ENCODE peak calls at places on chromosomes 11 and 22, in four cellular contexts. One of them, this sample, is unnamed.

GRCh38 chr11:111946499-111946898 is 9.4 kb downstream of the DIXDC1 start:
- DNase-seq in H1: no peak
- DNase-seq in cardiac muscle cell: no peak
- DNase-seq in right lobe of liver: no peak
- DNase-seq in this sample: no peak

GRCh38 chr11:32053151-32053550 is 37.7 kb upstream of the RCN1 start:
- DNase-seq in H1: no peak
- DNase-seq in cardiac muscle cell: peak; percentile 17
- DNase-seq in right lobe of liver: no peak
- DNase-seq in this sample: no peak

GRCh38 chr22:19740586-19740985 is 17.2 kb downstream of the GP1BB start:
- DNase-seq in H1: no peak
- DNase-seq in cardiac muscle cell: no peak
- DNase-seq in right lobe of liver: no peak
- DNase-seq in this sample: no peak

GRCh38 chr11:11973361-11973800 is 35.0 kb downstream of the DKK3 start:
- DNase-seq in H1: peak; percentile 24
- DNase-seq in cardiac muscle cell: peak; percentile 75
- DNase-seq in right lobe of liver: peak; percentile 74
- DNase-seq in this sample: no peak

GRCh38 chr11:134134167-134134566 is 65.3 kb downstream of the JAM3 start:
- DNase-seq in H1: no peak
- DNase-seq in cardiac muscle cell: no peak
- DNase-seq in right lobe of liver: no peak
- DNase-seq in this sample: no peak

GRCh38 chr11:120667281-120667680 is 155.7 kb downstream of the GRIK4 start:
- DNase-seq in H1: no peak
- DNase-seq in cardiac muscle cell: peak; percentile 52
- DNase-seq in right lobe of liver: no peak
- DNase-seq in this sample: no peak

GRCh38 chr22:35921777-35922176 is 106.8 kb downstream of the RBFOX2 start:
- DNase-seq in H1: peak; percentile 59
- DNase-seq in cardiac muscle cell: peak; percentile 93
- DNase-seq in right lobe of liver: no peak
- DNase-seq in this sample: peak; percentile 86

GRCh38 chr11:128814856-128815705 is 52.0 kb downstream of the KCNJ1 start:
- DNase-seq in H1: peak; percentile 83
- DNase-seq in cardiac muscle cell: peak; percentile 93
- DNase-seq in right lobe of liver: no peak
- DNase-seq in this sample: no peak

GRCh38 chr11:47991894-47992293 is 11.5 kb downstream of the PTPRJ start:
- DNase-seq in H1: no peak
- DNase-seq in cardiac muscle cell: no peak
- DNase-seq in right lobe of liver: no peak
- DNase-seq in this sample: no peak

GRCh38 chr22:16954060-16954403 is 54.0 kb downstream of the GAB4 start:
- DNase-seq in H1: no peak
- DNase-seq in cardiac muscle cell: no peak
- DNase-seq in right lobe of liver: no peak
- DNase-seq in this sample: no peak

GRCh38 chr11:94131363-94132115 is 2.9 kb downstream of the PANX1 start:
- DNase-seq in H1: peak; percentile 6
- DNase-seq in cardiac muscle cell: peak; percentile 79
- DNase-seq in right lobe of liver: no peak
- DNase-seq in this sample: no peak

GRCh38 chr11:119479685-119480275 is 56.8 kb upstream of the THY1 start:
- DNase-seq in H1: peak; percentile 52
- DNase-seq in cardiac muscle cell: peak; percentile 67
- DNase-seq in right lobe of liver: no peak
- DNase-seq in this sample: peak; percentile 24

GRCh38 chr11:10762913-10763421 is 11.9 kb downstream of the CTR9 start:
- DNase-seq in H1: no peak
- DNase-seq in cardiac muscle cell: no peak
- DNase-seq in right lobe of liver: no peak
- DNase-seq in this sample: no peak
- H3K36me3 ChIP-seq in H1: peaks cover 15% of the 10 kb centered on the region
- H3K36me3 ChIP-seq in cardiac muscle cell: peaks cover 83% of the 10 kb centered on the region
- H3K36me3 ChIP-seq in right lobe of liver: peaks cover 13% of the 10 kb centered on the region
- H3K36me3 ChIP-seq in this sample: peaks cover 41% of the 10 kb centered on the region

GRCh38 chr11:59698506-59698905 is 15.1 kb downstream of the OR10V1 start:
- DNase-seq in H1: no peak
- DNase-seq in cardiac muscle cell: peak; percentile 41
- DNase-seq in right lobe of liver: no peak
- DNase-seq in this sample: no peak

GRCh38 chr11:59689015-59689414 is 20.2 kb upstream of the PATL1 start:
- DNase-seq in H1: no peak
- DNase-seq in cardiac muscle cell: no peak
- DNase-seq in right lobe of liver: no peak
- DNase-seq in this sample: no peak

GRCh38 chr11:59692915-59693314 is 20.7 kb downstream of the OR10V1 start:
- DNase-seq in H1: no peak
- DNase-seq in cardiac muscle cell: no peak
- DNase-seq in right lobe of liver: no peak
- DNase-seq in this sample: no peak
- H3K4me1 ChIP-seq in H1: no peaks in the 10 kb centered on the region
- H3K4me1 ChIP-seq in cardiac muscle cell: no peaks in the 10 kb centered on the region
- H3K4me1 ChIP-seq in right lobe of liver: no peaks in the 10 kb centered on the region
- H3K4me1 ChIP-seq in this sample: no peaks in the 10 kb centered on the region

GRCh38 chr22:38843716-38844660 is at the start of gene NPTXR:
- DNase-seq in H1: peak; percentile 71
- DNase-seq in cardiac muscle cell: peak; percentile 43
- DNase-seq in right lobe of liver: no peak
- DNase-seq in this sample: no peak

GRCh38 chr22:38842512-38843200 is 1.2 kb downstream of the NPTXR start:
- DNase-seq in H1: no peak
- DNase-seq in cardiac muscle cell: no peak
- DNase-seq in right lobe of liver: no peak
- DNase-seq in this sample: no peak

GRCh38 chr22:38845368-38845740 is 1.5 kb upstream of the NPTXR start:
- DNase-seq in H1: no peak
- DNase-seq in cardiac muscle cell: no peak
- DNase-seq in right lobe of liver: no peak
- DNase-seq in this sample: no peak

GRCh38 chr22:38843201-38843715 is 570 bp downstream of the NPTXR start:
- DNase-seq in H1: peak; percentile 68
- DNase-seq in cardiac muscle cell: peak; percentile 82
- DNase-seq in right lobe of liver: no peak
- DNase-seq in this sample: no peak

DNA sequence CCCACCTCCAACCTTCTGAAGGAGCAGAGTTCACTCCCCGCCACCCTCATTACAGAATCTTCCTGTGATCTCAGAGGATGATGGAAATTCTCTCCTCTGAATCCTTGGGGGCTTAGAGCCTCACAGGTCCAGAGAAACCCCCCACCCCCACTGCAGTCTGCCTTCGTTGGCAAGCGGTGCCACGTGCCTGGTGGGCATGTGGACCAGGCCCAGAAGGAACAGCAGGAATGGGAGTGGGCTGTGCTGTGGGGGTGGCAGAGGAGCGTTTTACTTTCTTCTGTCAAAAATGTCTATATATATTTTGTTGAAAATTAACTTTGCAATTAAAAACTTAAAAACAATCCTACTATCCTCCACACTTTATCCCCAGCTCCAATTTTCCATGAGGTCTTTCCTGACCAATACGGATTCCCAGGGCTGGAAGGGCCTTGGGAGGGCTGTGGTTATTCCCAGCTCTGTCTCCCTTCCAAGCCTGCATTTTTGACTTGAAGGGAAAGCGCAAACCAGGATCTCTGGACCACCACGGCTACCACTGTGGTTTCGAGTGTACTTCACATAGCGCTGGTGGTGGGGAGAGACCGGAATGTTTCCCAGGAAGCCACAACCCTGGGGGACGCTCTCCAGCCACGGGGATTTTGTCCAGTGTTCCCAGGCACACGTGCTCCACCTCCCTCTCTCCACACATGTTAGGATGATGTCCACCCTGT is 986 bp upstream of the NPTXR start:
- DNase-seq in H1: no peak
- DNase-seq in cardiac muscle cell: peak; percentile 73
- DNase-seq in right lobe of liver: no peak
- DNase-seq in this sample: no peak
- H3K4me3 ChIP-seq in H1: no peak overlapping the region
- H3K4me3 ChIP-seq in cardiac muscle cell: no peak overlapping the region
- H3K4me3 ChIP-seq in right lobe of liver: no peak overlapping the region
- H3K4me3 ChIP-seq in this sample: no peak overlapping the region

GRCh38 chr22:40405178-40406062 is 35.0 kb downstream of the SGSM3 start:
- DNase-seq in H1: no peak
- DNase-seq in cardiac muscle cell: no peak
- DNase-seq in right lobe of liver: no peak
- DNase-seq in this sample: no peak

GRCh38 chr22:40407021-40407761 is 36.8 kb downstream of the SGSM3 start:
- DNase-seq in H1: no peak
- DNase-seq in cardiac muscle cell: no peak
- DNase-seq in right lobe of liver: no peak
- DNase-seq in this sample: no peak

GRCh38 chr22:40404251-40405177 is 34.1 kb downstream of the SGSM3 start:
- DNase-seq in H1: no peak
- DNase-seq in cardiac muscle cell: no peak
- DNase-seq in right lobe of liver: no peak
- DNase-seq in this sample: no peak

GRCh38 chr22:40407831-40408717 is 37.7 kb downstream of the SGSM3 start:
- DNase-seq in H1: no peak
- DNase-seq in cardiac muscle cell: no peak
- DNase-seq in right lobe of liver: no peak
- DNase-seq in this sample: no peak

DNA sequence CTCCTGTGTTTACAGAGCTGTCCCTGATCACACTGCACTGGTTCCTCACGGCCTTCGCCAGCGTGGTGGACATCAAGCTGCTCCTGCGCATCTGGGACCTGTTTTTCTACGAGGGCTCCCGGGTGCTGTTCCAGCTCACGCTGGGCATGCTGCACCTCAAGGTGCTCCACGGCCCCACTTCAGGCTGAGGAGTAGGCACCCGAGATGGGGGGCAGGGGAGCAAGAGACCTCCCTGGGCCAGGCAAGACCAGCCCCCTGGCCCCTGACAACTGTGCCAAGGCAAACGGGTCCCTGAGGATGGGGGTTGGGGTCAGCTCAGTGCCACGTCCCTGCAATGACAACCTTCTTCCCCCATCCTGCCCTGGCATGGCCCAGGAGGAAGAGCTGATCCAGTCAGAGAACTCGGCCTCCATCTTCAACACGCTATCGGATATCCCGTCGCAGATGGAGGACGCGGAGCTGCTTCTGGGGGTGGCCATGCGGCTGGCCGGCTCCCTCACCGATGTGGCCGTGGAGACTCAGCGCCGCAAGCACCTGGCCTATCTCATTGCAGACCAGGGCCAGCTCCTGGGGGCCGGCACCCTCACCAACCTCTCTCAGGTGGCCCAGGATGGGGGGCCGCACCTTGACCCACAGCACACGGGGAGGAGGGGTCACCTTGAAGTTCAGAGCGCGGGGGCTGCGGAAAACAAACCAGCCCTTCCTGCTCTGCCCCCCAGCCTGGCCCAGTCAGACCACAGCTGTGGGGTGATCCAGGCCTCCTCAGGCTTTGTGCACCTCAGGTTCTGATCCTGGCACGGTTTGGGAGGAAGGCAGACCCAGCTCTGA is 35.9 kb downstream of the SGSM3 start:
- DNase-seq in H1: no peak
- DNase-seq in cardiac muscle cell: no peak
- DNase-seq in right lobe of liver: no peak
- DNase-seq in this sample: no peak
- H3K36me3 ChIP-seq in H1: peaks cover 6% of the 10 kb centered on the region
- H3K36me3 ChIP-seq in cardiac muscle cell: peaks cover 24% of the 10 kb centered on the region
- H3K36me3 ChIP-seq in right lobe of liver: peaks cover 4% of the 10 kb centered on the region
- H3K36me3 ChIP-seq in this sample: peaks cover 100% of the 10 kb centered on the region

GRCh38 chr22:27136596-27136995 is 479.2 kb downstream of the MIAT start:
- DNase-seq in H1: no peak
- DNase-seq in cardiac muscle cell: no peak
- DNase-seq in right lobe of liver: no peak
- DNase-seq in this sample: no peak
- H3K4me1 ChIP-seq in H1: no peaks in the 10 kb centered on the region
- H3K4me1 ChIP-seq in cardiac muscle cell: peaks cover 20% of the 10 kb centered on the region
- H3K4me1 ChIP-seq in right lobe of liver: no peaks in the 10 kb centered on the region
- H3K4me1 ChIP-seq in this sample: no peaks in the 10 kb centered on the region

GRCh38 chr22:37485714-37486223 is 415 bp downstream of the MFNG start:
- DNase-seq in H1: no peak
- DNase-seq in cardiac muscle cell: no peak
- DNase-seq in right lobe of liver: no peak
- DNase-seq in this sample: peak; percentile 66

GRCh38 chr22:37483594-37484114 is 2.5 kb downstream of the MFNG start:
- DNase-seq in H1: no peak
- DNase-seq in cardiac muscle cell: no peak
- DNase-seq in right lobe of liver: no peak
- DNase-seq in this sample: no peak

GRCh38 chr22:37483050-37483449 is 3.1 kb downstream of the MFNG start:
- DNase-seq in H1: no peak
- DNase-seq in cardiac muscle cell: no peak
- DNase-seq in right lobe of liver: no peak
- DNase-seq in this sample: no peak

GRCh38 chr22:37485006-37485713 is 1.0 kb downstream of the MFNG start:
- DNase-seq in H1: no peak
- DNase-seq in cardiac muscle cell: no peak
- DNase-seq in right lobe of liver: peak; percentile 74
- DNase-seq in this sample: peak; percentile 73

DNA sequence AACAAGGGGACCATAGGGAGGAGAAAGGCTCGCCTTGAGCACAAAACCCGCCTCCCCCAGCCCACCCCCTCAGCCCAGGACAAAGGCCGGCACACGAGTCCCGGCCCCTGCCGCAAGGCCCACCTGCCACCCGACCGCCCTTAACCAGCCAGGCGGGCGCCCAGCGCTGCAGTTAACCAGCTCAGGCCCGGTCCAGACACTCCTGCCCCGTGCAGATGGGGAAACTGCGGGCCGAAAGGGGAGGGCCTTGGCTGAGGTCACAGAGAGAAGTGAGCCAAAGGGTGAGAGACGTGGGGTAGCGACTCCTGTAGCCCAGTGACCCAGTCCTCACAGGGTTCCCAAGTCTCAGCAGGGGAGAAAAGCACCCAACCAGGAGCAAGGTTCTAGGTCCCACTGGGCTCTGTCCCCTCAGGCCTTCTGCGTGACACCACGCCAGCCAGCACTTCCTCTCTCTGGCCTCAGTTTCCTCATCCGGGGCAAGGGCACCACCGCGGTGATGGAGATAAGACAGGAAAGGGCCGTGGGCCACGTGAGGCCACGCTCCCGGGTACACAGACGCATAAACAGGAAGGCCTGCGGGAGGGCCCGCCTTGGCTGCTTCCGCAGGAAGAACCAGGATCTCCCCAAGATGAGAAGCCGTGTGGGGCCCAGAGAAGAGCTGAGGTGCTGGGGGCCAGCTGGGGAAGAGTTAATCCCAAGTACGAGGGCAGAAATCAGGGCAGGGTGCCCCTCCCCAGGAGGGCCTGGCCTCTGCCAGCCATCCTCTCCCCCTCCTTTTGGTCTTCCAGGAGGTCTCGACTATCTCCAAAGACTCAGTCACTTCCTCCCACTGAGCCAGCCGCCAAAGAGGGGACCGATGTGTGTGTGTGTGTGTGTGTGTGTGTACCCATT is 1.8 kb downstream of the MFNG start:
- DNase-seq in H1: no peak
- DNase-seq in cardiac muscle cell: no peak
- DNase-seq in right lobe of liver: peak; percentile 91
- DNase-seq in this sample: peak; percentile 93
- H3K4me3 ChIP-seq in H1: no peak overlapping the region
- H3K4me3 ChIP-seq in cardiac muscle cell: no peak overlapping the region
- H3K4me3 ChIP-seq in right lobe of liver: peak overlapping the region; percentile 35
- H3K4me3 ChIP-seq in this sample: peak overlapping the region; percentile 80